ENCODE peak calls at places on chromosomes 16 and 17, in five cellular contexts. E is bronchial epithelial cell, Y is nephron progenitor cell, I is ovary, O is foreskin fibroblast. C is an unnamed sample.

GRCh38 chr17:1312261-1312870 is 32.9 kb downstream of the TRARG1 start:
- DNase-seq in I (no peak), O (no peak), E (no peak), Y (peak; percentile 69), C (no peak)

GRCh38 chr16:11603331-11603750 is 16.6 kb upstream of the LITAF start:
- DNase-seq in E (no peak), Y (no peak), O (no peak), I (peak; percentile 45), C (no peak)

GRCh38 chr17:42670199-42670924 is 6.4 kb downstream of the PLEKHH3 start:
- DNase-seq in O (no peak), I (no peak), Y (peak; percentile 74), E (no peak), C (no peak)

GRCh38 chr17:44677136-44677535 is 12.4 kb downstream of the CCDC43 start:
- DNase-seq in E (no peak), Y (no peak), O (peak; percentile 35), I (no peak), C (peak; percentile 12)

GRCh38 chr17:34299918-34300600 is 14.5 kb downstream of the CCL11 start:
- DNase-seq in O (peak; percentile 60), E (peak; percentile 87), I (no peak), Y (no peak), C (peak; percentile 69)

GRCh38 chr17:67575325-67575724 is 142.4 kb upstream of the NOL11 start:
- DNase-seq in Y (peak; percentile 33), I (no peak), E (peak; percentile 35), O (no peak), C (no peak)

GRCh38 chr17:45371414-45372324 is 54.8 kb upstream of the MAP3K14 start:
- DNase-seq in O (peak; percentile 99), Y (peak; percentile 86), I (peak; percentile 72), E (peak; percentile 89), C (peak; percentile 92)

GRCh38 chr17:82076785-82077591 is 11.4 kb upstream of the DUS1L start:
- DNase-seq in I (no peak), E (no peak), Y (peak; percentile 39), O (peak; percentile 45), C (no peak)

GRCh38 chr17:77453613-77454559 is 313.1 kb downstream of the SEC14L1 start:
- DNase-seq in E (peak; percentile 78), I (no peak), Y (no peak), O (no peak), C (no peak)

GRCh38 chr16:22933173-22933572 is 119.2 kb downstream of the HS3ST2 start:
- DNase-seq in E (no peak), O (peak; percentile 10), Y (no peak), I (no peak), C (no peak)

GRCh38 chr17:10292057-10292931 is 80.5 kb downstream of the MYH13 start:
- DNase-seq in E (peak; percentile 79), Y (no peak), I (peak; percentile 28), O (no peak), C (peak; percentile 81)

GRCh38 chr17:82034371-82035011 is 3.0 kb downstream of the DCXR start:
- DNase-seq in Y (no peak), E (no peak), I (no peak), O (no peak), C (no peak)

GRCh38 chr16:80986557-80986956 is 20.1 kb downstream of the CMC2 start:
- DNase-seq in E (no peak), I (no peak), O (no peak), Y (no peak), C (no peak)

GRCh38 chr16:29658693-29659092 is 4.4 kb upstream of the SPN start:
- DNase-seq in O (no peak), I (no peak), E (no peak), Y (no peak), C (no peak)

GRCh38 chr16:65415460-65415859 is 293.6 kb upstream of the CDH11 start:
- DNase-seq in Y (no peak), I (no peak), E (peak; percentile 60), O (no peak), C (peak; percentile 12)

GRCh38 chr17:71338396-71338795 is 782.4 kb upstream of the SOX9 start:
- DNase-seq in O (peak; percentile 62), I (no peak), E (peak; percentile 48), Y (no peak), C (peak; percentile 29)

GRCh38 chr17:37359682-37360188 is 16.1 kb upstream of the C17orf78 start:
- DNase-seq in I (no peak), Y (no peak), O (peak; percentile 60), E (peak; percentile 40), C (no peak)

GRCh38 chr16:53913082-53913870 is 209.3 kb downstream of the FTO start:
- DNase-seq in O (peak; percentile 95), Y (no peak), E (peak; percentile 75), I (peak; percentile 76), C (peak; percentile 99)

DNA sequence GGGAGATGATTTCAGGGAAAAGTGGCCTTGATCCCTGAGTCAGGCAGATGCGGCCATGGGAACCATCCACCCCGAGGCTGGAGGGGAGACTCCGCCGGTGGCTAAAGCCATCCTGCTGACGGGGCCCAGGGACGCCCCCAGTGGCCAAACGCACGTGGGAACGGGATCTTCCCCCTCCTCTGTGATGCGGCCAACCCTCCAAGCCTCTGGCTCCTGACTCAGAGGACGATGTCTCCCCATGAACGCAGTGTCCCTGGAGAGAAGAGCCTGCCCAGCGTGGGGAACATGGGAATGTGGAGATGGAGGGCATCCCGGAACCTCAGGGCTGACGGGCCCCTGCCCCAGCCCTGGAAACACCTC is 25.0 kb downstream of the SLC7A5 start:
- DNase-seq in O (no peak), Y (peak; percentile 47), I (no peak), E (no peak), C (peak; percentile 63)
- TF ChIP-seq CTCF in O (no peak), Y (peak; percentile 14), I (no peak), E (no peak), C (no peak)

GRCh38 chr17:56274491-56274890 is 121.2 kb downstream of the ANKFN1 start:
- DNase-seq in E (no peak), O (no peak), Y (no peak), I (no peak), C (no peak)

GRCh38 chr17:56269509-56269908 is 116.2 kb downstream of the ANKFN1 start:
- DNase-seq in I (no peak), E (no peak), O (peak; percentile 22), Y (no peak), C (peak; percentile 33)

DNA sequence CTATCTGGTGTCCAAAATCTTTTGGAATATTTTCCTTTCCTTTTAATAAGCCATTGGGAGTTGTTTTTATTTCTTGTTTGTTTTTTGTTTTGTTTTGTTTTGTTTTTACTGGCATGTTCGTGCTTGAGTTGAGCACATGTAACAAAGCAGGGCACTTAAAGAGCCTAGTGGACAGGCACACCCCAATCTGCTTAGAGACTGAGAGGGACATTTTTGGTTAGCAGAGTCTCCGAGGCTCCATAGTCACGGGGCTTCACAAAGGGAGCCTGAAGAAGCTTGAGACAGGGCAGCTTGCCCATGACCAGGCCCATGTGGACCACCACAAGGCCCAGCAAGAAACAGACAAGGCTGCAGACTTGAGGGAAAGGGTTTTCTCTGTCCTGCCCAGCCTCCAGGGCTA is 116.7 kb downstream of the ANKFN1 start:
- DNase-seq in I (no peak), O (no peak), Y (no peak), E (no peak), C (no peak)
- TF ChIP-seq CTCF in I (no peak), O (no peak), Y (no peak), E (no peak), C (no peak)

DNA sequence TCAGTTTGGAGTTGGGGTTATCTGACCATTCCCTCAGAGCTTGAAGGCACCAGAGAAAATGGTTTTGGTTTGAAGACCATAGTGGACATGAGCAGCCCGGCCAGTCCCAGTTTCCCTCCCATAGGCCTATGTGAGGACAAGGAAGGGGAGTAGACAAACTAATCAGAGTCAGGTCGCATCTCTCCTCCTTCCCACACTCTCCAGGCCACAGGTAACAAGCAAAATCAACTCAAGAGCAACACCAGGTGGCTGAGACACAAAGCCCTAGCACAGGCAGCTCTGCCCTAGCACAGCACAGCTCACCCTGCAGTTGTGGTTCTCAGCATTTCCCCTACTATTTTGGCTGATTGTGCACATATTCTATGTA is 7.2 kb downstream of the SUPT4H1 start:
- DNase-seq in I (no peak), Y (no peak), O (no peak), E (no peak), C (no peak)
- TF ChIP-seq CTCF in I (no peak), Y (no peak), O (no peak), E (no peak), C (no peak)

GRCh38 chr16:2673066-2673999 is 9.0 kb upstream of the KCTD5 start:
- DNase-seq in O (peak; percentile 98), I (peak; percentile 95), Y (peak; percentile 94), E (peak; percentile 76), C (peak; percentile 84)
- TF ChIP-seq CTCF in O (no peak), I (no peak), Y (no peak), E (no peak), C (no peak)

GRCh38 chr17:29115435-29115834 is 64.8 kb downstream of the MYO18A start:
- DNase-seq in I (no peak), Y (no peak), O (no peak), E (no peak), C (no peak)

GRCh38 chr17:29116652-29117439 is 63.4 kb downstream of the MYO18A start:
- DNase-seq in I (peak; percentile 65), O (peak; percentile 74), E (peak; percentile 33), Y (peak; percentile 88), C (peak; percentile 67)

GRCh38 chr17:29117440-29117753 is 62.8 kb downstream of the MYO18A start:
- DNase-seq in O (no peak), Y (no peak), E (no peak), I (no peak), C (no peak)

GRCh38 chr17:29114141-29114540 is 66.1 kb downstream of the MYO18A start:
- DNase-seq in E (no peak), I (no peak), Y (no peak), O (peak; percentile 35), C (peak; percentile 16)

GRCh38 chr17:29115906-29116651 is 64.1 kb downstream of the MYO18A start:
- DNase-seq in Y (peak; percentile 42), E (peak; percentile 45), O (peak; percentile 84), I (no peak), C (peak; percentile 61)
- TF ChIP-seq CTCF in Y (peak; percentile 48), E (peak; percentile 50), O (peak; percentile 55), I (no peak), C (peak; percentile 59)